ENCODE peak calls at places on chromosome 15, in six cellular contexts. Y, G, I, Z, R and P are unnamed samples.

GRCh38 chr15:93143186-93143585 is 54.2 kb upstream of the RGMA start:
- DNase-seq in Y (no peak), G (no peak), I (no peak), Z (no peak), R (no peak), P (no peak)

GRCh38 chr15:73127302-73127936 is 75.2 kb downstream of the NEO1 start:
- DNase-seq in Y (no peak), G (no peak), I (no peak), Z (no peak), R (peak; percentile 24), P (peak; percentile 66)

GRCh38 chr15:58147151-58147550 is 9.0 kb downstream of the AQP9 start:
- DNase-seq in Y (no peak), G (no peak), I (no peak), Z (no peak), R (no peak), P (no peak)

GRCh38 chr15:92709064-92709463 is 53.5 kb upstream of the FAM174B start:
- DNase-seq in Y (no peak), G (no peak), I (no peak), Z (no peak), R (no peak), P (no peak)

GRCh38 chr15:43932907-43933306 is 106.1 kb downstream of the WDR76 start:
- DNase-seq in Y (no peak), G (no peak), I (no peak), Z (no peak), R (no peak), P (no peak)

GRCh38 chr15:96551196-96551595 is 220.7 kb downstream of the NR2F2 start:
- DNase-seq in Y (no peak), G (no peak), I (no peak), Z (no peak), R (no peak), P (no peak)

GRCh38 chr15:36658321-36658720 is 78.9 kb downstream of the CDIN1 start:
- DNase-seq in Y (no peak), G (no peak), I (no peak), Z (no peak), R (no peak), P (no peak)

GRCh38 chr15:66619152-66619903 is 53.5 kb upstream of the LCTL start:
- DNase-seq in Y (peak; percentile 76), G (peak; percentile 77), I (peak; percentile 79), Z (no peak), R (peak; percentile 52), P (peak; percentile 92)

GRCh38 chr15:34616613-34617012 is 33.2 kb upstream of the GOLGA8B start:
- DNase-seq in Y (no peak), G (no peak), I (no peak), Z (no peak), R (no peak), P (no peak)

GRCh38 chr15:60573936-60574335 is 95.0 kb upstream of the ICE2 start:
- DNase-seq in Y (no peak), G (no peak), I (no peak), Z (no peak), R (no peak), P (no peak)

GRCh38 chr15:83107841-83108181 is 366 bp downstream of the TM6SF1 start:
- DNase-seq in Y (no peak), G (no peak), I (no peak), Z (no peak), R (no peak), P (no peak)
- H3K4me3 ChIP-seq in Y (peak overlapping the region; percentile 90), G (peak overlapping the region; percentile 55), I (peak overlapping the region; percentile 47), Z (peak overlapping the region; percentile 41), R (peak overlapping the region; percentile 56), P (peak overlapping the region; percentile 46)

GRCh38 chr15:89097313-89097712 is 9.1 kb downstream of the ABHD2 start:
- DNase-seq in Y (no peak), G (no peak), I (no peak), Z (no peak), R (no peak), P (no peak)
- H3K4me1 ChIP-seq in Y (peaks cover 89% of the 10 kb centered on the region), G (peaks cover 11% of the 10 kb centered on the region), I (peaks cover 63% of the 10 kb centered on the region), Z (peaks cover 4% of the 10 kb centered on the region), R (no peaks in the 10 kb centered on the region), P (peaks cover 6% of the 10 kb centered on the region)

DNA sequence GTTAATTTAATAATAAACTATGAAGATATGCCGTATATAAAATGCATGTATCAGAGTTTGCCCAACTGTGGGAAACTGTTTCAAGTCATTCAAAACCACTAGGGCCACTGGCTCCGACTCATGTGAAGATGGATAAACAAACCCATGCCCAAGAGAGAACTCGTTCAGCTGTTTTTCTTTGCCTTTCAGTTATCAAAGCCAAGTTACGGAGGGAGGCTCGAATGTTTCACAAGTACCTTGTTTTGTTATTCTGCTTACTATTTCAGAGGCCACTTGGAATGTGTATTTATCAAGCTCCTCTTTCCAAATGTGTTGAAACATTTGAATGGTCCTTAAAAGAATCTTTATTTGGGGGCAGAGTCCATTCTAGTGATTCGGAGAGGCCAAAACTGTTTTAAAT is 82.1 kb downstream of the DUT start:
- DNase-seq in Y (no peak), G (no peak), I (no peak), Z (no peak), R (no peak), P (no peak)
- H3K4me3 ChIP-seq in Y (no peak overlapping the region), G (no peak overlapping the region), I (no peak overlapping the region), Z (no peak overlapping the region), R (no peak overlapping the region), P (no peak overlapping the region)

GRCh38 chr15:78170848-78171773 is 21.9 kb downstream of the IDH3A start:
- DNase-seq in Y (no peak), G (no peak), I (no peak), Z (no peak), R (no peak), P (no peak)
- H3K4me1 ChIP-seq in Y (peaks cover 11% of the 10 kb centered on the region), G (peaks cover 1% of the 10 kb centered on the region), I (no peaks in the 10 kb centered on the region), Z (peaks cover 26% of the 10 kb centered on the region), R (peaks cover 70% of the 10 kb centered on the region), P (no peaks in the 10 kb centered on the region)

GRCh38 chr15:88636654-88637053 is 2.2 kb upstream of the ISG20 start:
- DNase-seq in Y (no peak), G (no peak), I (no peak), Z (no peak), R (no peak), P (no peak)

GRCh38 chr15:88637841-88638625 is 783 bp upstream of the ISG20 start:
- DNase-seq in Y (no peak), G (no peak), I (no peak), Z (no peak), R (no peak), P (no peak)

GRCh38 chr15:88636039-88636438 is 2.8 kb upstream of the ISG20 start:
- DNase-seq in Y (no peak), G (peak; percentile 38), I (no peak), Z (peak; percentile 61), R (no peak), P (no peak)

GRCh38 chr15:88637436-88637835 is 1.4 kb upstream of the ISG20 start:
- DNase-seq in Y (no peak), G (no peak), I (no peak), Z (no peak), R (no peak), P (no peak)

GRCh38 chr15:88638626-88639372 is at the start of gene ISG20:
- DNase-seq in Y (peak; percentile 88), G (peak; percentile 94), I (peak; percentile 92), Z (peak; percentile 94), R (peak; percentile 92), P (peak; percentile 47)
- H3K4me3 ChIP-seq in Y (peak within 1 kb of the TSS; percentile 68), G (peak within 1 kb of the TSS; percentile 50), I (peak within 1 kb of the TSS; percentile 40), Z (peak within 1 kb of the TSS; percentile 67), R (peak within 1 kb of the TSS; percentile 64), P (peak within 1 kb of the TSS; percentile 11)

GRCh38 chr15:98794211-98794610 is 145.9 kb downstream of the IGF1R start:
- DNase-seq in Y (no peak), G (no peak), I (no peak), Z (no peak), R (no peak), P (no peak)

GRCh38 chr15:98790270-98790669 is 141.9 kb downstream of the IGF1R start:
- DNase-seq in Y (no peak), G (no peak), I (no peak), Z (no peak), R (no peak), P (no peak)

GRCh38 chr15:98791046-98791701 is 142.8 kb downstream of the IGF1R start:
- DNase-seq in Y (no peak), G (no peak), I (no peak), Z (no peak), R (no peak), P (no peak)

GRCh38 chr15:98794754-98795153 is 146.4 kb downstream of the IGF1R start:
- DNase-seq in Y (no peak), G (no peak), I (no peak), Z (no peak), R (no peak), P (no peak)

GRCh38 chr15:98792117-98792516 is 143.8 kb downstream of the IGF1R start:
- DNase-seq in Y (no peak), G (no peak), I (no peak), Z (no peak), R (no peak), P (no peak)
- H3K4me1 ChIP-seq in Y (peaks cover 11% of the 10 kb centered on the region), G (peaks cover 12% of the 10 kb centered on the region), I (no peaks in the 10 kb centered on the region), Z (peaks cover 19% of the 10 kb centered on the region), R (no peaks in the 10 kb centered on the region), P (peaks cover 10% of the 10 kb centered on the region)

GRCh38 chr15:68504721-68505090 is 72.7 kb upstream of the ITGA11 start:
- DNase-seq in Y (no peak), G (peak; percentile 24), I (no peak), Z (no peak), R (peak; percentile 7), P (no peak)

GRCh38 chr15:68506071-68506470 is 72.7 kb upstream of the CORO2B start:
- DNase-seq in Y (no peak), G (peak; percentile 24), I (no peak), Z (no peak), R (no peak), P (no peak)

GRCh38 chr15:68510558-68510957 is 68.2 kb upstream of the CORO2B start:
- DNase-seq in Y (no peak), G (no peak), I (no peak), Z (no peak), R (no peak), P (no peak)

GRCh38 chr15:68508485-68509189 is 70.2 kb upstream of the CORO2B start:
- DNase-seq in Y (no peak), G (no peak), I (no peak), Z (no peak), R (no peak), P (no peak)

DNA sequence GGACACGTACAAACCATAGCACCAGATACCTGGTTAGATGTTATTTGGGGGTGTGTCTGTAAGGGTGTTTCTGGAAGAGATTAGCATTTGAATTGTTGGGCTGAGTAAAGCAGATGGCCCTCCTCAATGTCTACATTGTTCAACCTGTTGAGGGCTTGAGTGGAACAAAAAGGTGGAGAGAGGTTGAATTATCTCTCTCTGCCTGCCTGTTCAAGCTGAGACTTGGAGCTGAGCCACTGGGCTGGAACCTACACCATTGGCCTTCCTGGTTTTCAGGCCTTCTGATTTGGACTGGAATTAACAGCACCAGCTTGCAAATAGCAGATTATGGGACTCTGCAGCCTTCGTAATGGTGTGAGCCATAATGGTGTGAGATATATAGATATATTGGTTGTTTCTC is 71.3 kb upstream of the CORO2B start:
- DNase-seq in Y (no peak), G (no peak), I (no peak), Z (no peak), R (no peak), P (no peak)
- H3K4me3 ChIP-seq in Y (no peak overlapping the region), G (no peak overlapping the region), I (no peak overlapping the region), Z (no peak overlapping the region), R (no peak overlapping the region), P (no peak overlapping the region)